ENCODE peak calls at places on chromosomes 4 and X, in ten cellular contexts. F is sigmoid colon, B is cardiac muscle cell, S is fibroblast of lung, A is mucosa of descending colon, H is bronchial epithelial cell, K is lung, E is adrenal gland, D is epithelial cell of esophagus, N is neural progenitor cell. C is an unnamed sample.

GRCh38 chr4:154838694-154839093 is 57.6 kb downstream of the RBM46 start:
- DNase-seq in F (no peak), B (no peak), S (no peak), A (no peak), H (no peak), K (no peak), E (no peak), D (no peak), N (no peak), C (no peak)

GRCh38 chr4:78644744-78645330 is 93.3 kb downstream of the ANXA3 start:
- DNase-seq in F (peak), B (peak), S (peak), A (peak), H (peak), K (peak), E (peak), D (peak), N (peak), C (no peak)

GRCh38 chrX:108044554-108045256 is at the start of gene VSIG1:
- DNase-seq in F (no peak), B (no peak), S (no peak), A (no peak), H (no peak), K (no peak), E (no peak), D (no peak), N (no peak), C (no peak)

GRCh38 chrX:70030242-70030823 is 19.4 kb downstream of the AWAT2 start:
- DNase-seq in F (no peak), B (peak), S (peak), A (no peak), H (peak), K (no peak), E (peak), D (peak), N (peak), C (peak)

GRCh38 chr4:110344165-110344564 is 131.8 kb upstream of the ENPEP start:
- DNase-seq in F (no peak), B (peak), S (no peak), A (no peak), H (no peak), K (no peak), E (no peak), D (peak), N (no peak), C (no peak)

GRCh38 chrX:41314204-41314603 is 19.8 kb upstream of the DDX3X start:
- DNase-seq in F (no peak), B (no peak), S (no peak), A (no peak), H (no peak), K (no peak), E (no peak), D (no peak), N (no peak), C (no peak)

GRCh38 chrX:69988955-69989394 is 60.8 kb downstream of the AWAT2 start:
- DNase-seq in F (no peak), B (no peak), S (no peak), A (no peak), H (peak), K (no peak), E (peak), D (peak), N (no peak), C (no peak)

GRCh38 chrX:133921764-133922389 is 63.5 kb downstream of the GPC3 start:
- DNase-seq in F (no peak), B (peak), S (no peak), A (peak), H (peak), K (peak), E (no peak), D (peak), N (peak), C (no peak)

GRCh38 chr4:77284036-77284435 is 127.0 kb downstream of the CCNG2 start:
- DNase-seq in F (no peak), B (no peak), S (peak), A (no peak), H (peak), K (no peak), E (no peak), D (peak), N (no peak), C (no peak)

GRCh38 chr4:176579233-176579632 is 213.5 kb downstream of the VEGFC start:
- DNase-seq in F (no peak), B (no peak), S (no peak), A (no peak), H (no peak), K (no peak), E (no peak), D (no peak), N (no peak), C (no peak)

GRCh38 chr4:116055857-116056827 is 942.7 kb upstream of the NDST4 start:
- DNase-seq in F (no peak), B (no peak), S (peak), A (no peak), H (peak), K (no peak), E (no peak), D (peak), N (peak), C (no peak)

GRCh38 chrX:110173192-110174175 is 144.4 kb downstream of the AMMECR1 start:
- DNase-seq in F (no peak), B (no peak), S (peak), A (no peak), H (peak), K (no peak), E (no peak), D (peak), N (no peak), C (no peak)

GRCh38 chrX:2584216-2584615 is 83.4 kb upstream of the DHRSX start:
- DNase-seq in F (no peak), B (peak), S (no peak), A (no peak), H (no peak), K (no peak), E (no peak), D (no peak), N (peak), C (no peak)

GRCh38 chr4:142826503-142827241 is 19.4 kb downstream of the INPP4B start:
- DNase-seq in F (no peak), B (no peak), S (no peak), A (no peak), H (no peak), K (no peak), E (no peak), D (no peak), N (peak), C (no peak)

GRCh38 chrX:10070714-10071436 is 85.9 kb upstream of the CLCN4 start:
- DNase-seq in F (no peak), B (no peak), S (no peak), A (no peak), H (no peak), K (no peak), E (no peak), D (no peak), N (no peak), C (no peak)

GRCh38 chr4:108060686-108061321 is 71.1 kb downstream of the HADH start:
- DNase-seq in F (no peak), B (no peak), S (no peak), A (no peak), H (no peak), K (no peak), E (no peak), D (no peak), N (no peak), C (no peak)

GRCh38 chr4:118557298-118557851 is 127.8 kb upstream of the METTL14 start:
- DNase-seq in F (no peak), B (no peak), S (peak), A (no peak), H (peak), K (no peak), E (no peak), D (peak), N (peak), C (peak)

GRCh38 chr4:112167790-112168189 is 22.5 kb downstream of the FAM241A start:
- DNase-seq in F (no peak), B (no peak), S (peak), A (no peak), H (peak), K (no peak), E (no peak), D (peak), N (no peak), C (no peak)

GRCh38 chr4:38856524-38857337 is at the start of gene TLR6:
- DNase-seq in F (no peak), B (peak), S (peak), A (no peak), H (peak), K (peak), E (no peak), D (peak), N (peak), C (peak)

GRCh38 chr4:38663021-38663800 is 788 bp upstream of the KLF3 start:
- DNase-seq in F (peak), B (peak), S (peak), A (no peak), H (peak), K (no peak), E (peak), D (no peak), N (peak), C (no peak)

GRCh38 chrX:93874554-93874953 is 200.5 kb downstream of the FAM133A start:
- DNase-seq in F (no peak), B (peak), S (no peak), A (no peak), H (peak), K (no peak), E (no peak), D (peak), N (peak), C (no peak)

GRCh38 chr4:107669068-107669467 is 51.0 kb downstream of the PAPSS1 start:
- DNase-seq in F (no peak), B (no peak), S (no peak), A (no peak), H (no peak), K (no peak), E (no peak), D (no peak), N (no peak), C (no peak)

GRCh38 chr4:180058731-180059215 is 2184.4 kb upstream of the TENM3 start:
- DNase-seq in F (no peak), B (peak), S (peak), A (peak), H (no peak), K (peak), E (peak), D (peak), N (peak), C (no peak)

GRCh38 chrX:103722505-103722904 is 11.8 kb downstream of the TMEM31 start:
- DNase-seq in F (no peak), B (no peak), S (peak), A (no peak), H (peak), K (no peak), E (no peak), D (peak), N (no peak), C (no peak)

GRCh38 chrX:53186363-53186762 is 38.6 kb downstream of the KDM5C start:
- DNase-seq in F (no peak), B (no peak), S (peak), A (no peak), H (peak), K (no peak), E (no peak), D (peak), N (no peak), C (peak)

GRCh38 chrX:20144491-20144890 is 2.9 kb upstream of the EIF1AX start:
- DNase-seq in F (no peak), B (no peak), S (peak), A (no peak), H (peak), K (no peak), E (no peak), D (peak), N (no peak), C (no peak)

GRCh38 chr4:158606969-158607368 is 64.7 kb downstream of the C4orf46 start:
- DNase-seq in F (no peak), B (no peak), S (no peak), A (no peak), H (no peak), K (no peak), E (no peak), D (no peak), N (no peak), C (no peak)

GRCh38 chr4:147480891-147481576 is at the start of gene EDNRA:
- DNase-seq in F (no peak), B (peak), S (peak), A (no peak), H (no peak), K (no peak), E (peak), D (peak), N (peak), C (no peak)

GRCh38 chr4:24780936-24781538 is 14.3 kb upstream of the SOD3 start:
- DNase-seq in F (no peak), B (no peak), S (no peak), A (no peak), H (no peak), K (no peak), E (no peak), D (no peak), N (no peak), C (no peak)

GRCh38 chrX:54442790-54443189 is 2.6 kb downstream of the TSR2 start:
- DNase-seq in F (no peak), B (no peak), S (no peak), A (no peak), H (no peak), K (no peak), E (no peak), D (no peak), N (no peak), C (no peak)

GRCh38 chr4:176668324-176668723 is 124.4 kb downstream of the VEGFC start:
- DNase-seq in F (no peak), B (no peak), S (peak), A (no peak), H (no peak), K (no peak), E (no peak), D (no peak), N (no peak), C (no peak)

GRCh38 chr4:7979652-7979968 is 39.9 kb upstream of the AFAP1 start:
- DNase-seq in F (no peak), B (no peak), S (no peak), A (no peak), H (no peak), K (no peak), E (no peak), D (no peak), N (no peak), C (no peak)

GRCh38 chr4:166459616-166460015 is 586.6 kb downstream of the TLL1 start:
- DNase-seq in F (no peak), B (no peak), S (no peak), A (no peak), H (no peak), K (no peak), E (no peak), D (no peak), N (no peak), C (no peak)

GRCh38 chr4:126778348-126778747 is 854.4 kb upstream of the INTU start:
- DNase-seq in F (no peak), B (no peak), S (peak), A (no peak), H (peak), K (no peak), E (no peak), D (peak), N (no peak), C (peak)

GRCh38 chrX:132118361-132118760 is 9.5 kb downstream of the FRMD7 start:
- DNase-seq in F (no peak), B (no peak), S (no peak), A (no peak), H (no peak), K (no peak), E (no peak), D (no peak), N (peak), C (no peak)

GRCh38 chrX:115522955-115523354 is 38.0 kb upstream of the PLS3 start:
- DNase-seq in F (no peak), B (no peak), S (no peak), A (no peak), H (no peak), K (no peak), E (no peak), D (no peak), N (no peak), C (no peak)

GRCh38 chr4:93791570-93792195 is 36.9 kb upstream of the ATOH1 start:
- DNase-seq in F (no peak), B (peak), S (peak), A (peak), H (peak), K (peak), E (peak), D (peak), N (peak), C (no peak)

GRCh38 chrX:109624641-109625311 is at the start of gene KCNE5:
- DNase-seq in F (no peak), B (peak), S (peak), A (no peak), H (no peak), K (no peak), E (no peak), D (no peak), N (peak), C (no peak)

GRCh38 chr4:105042451-105042850 is 104.2 kb upstream of the TET2 start:
- DNase-seq in F (no peak), B (no peak), S (no peak), A (no peak), H (no peak), K (no peak), E (no peak), D (no peak), N (no peak), C (no peak)

GRCh38 chr4:105036991-105037390 is 109.7 kb upstream of the TET2 start:
- DNase-seq in F (no peak), B (no peak), S (no peak), A (no peak), H (no peak), K (no peak), E (no peak), D (no peak), N (no peak), C (no peak)
- H3K4me3 ChIP-seq in F (no peak), B (no peak), S (no peak), A (no peak), H (no peak), K (no peak), E (no peak), D (no peak), N (no peak), C (no peak)

GRCh38 chr4:1596393-1596792 is 87.7 kb downstream of the FAM53A start:
- DNase-seq in F (peak), B (no peak), S (no peak), A (peak), H (no peak), K (no peak), E (no peak), D (no peak), N (no peak), C (no peak)
- TF ChIP-seq CTCF in F (no peak), B (no peak), S (no peak), A (no peak), H (no peak), K (no peak), E (no peak), D (no peak), N (no peak), C (no peak)

GRCh38 chrX:67726028-67726427 is 182.2 kb downstream of the AR start:
- DNase-seq in F (no peak), B (no peak), S (no peak), A (no peak), H (no peak), K (no peak), E (no peak), D (no peak), N (no peak), C (no peak)

GRCh38 chrX:67727576-67727975 is 183.8 kb downstream of the AR start:
- DNase-seq in F (no peak), B (no peak), S (no peak), A (no peak), H (no peak), K (no peak), E (no peak), D (no peak), N (no peak), C (no peak)

GRCh38 chrX:67723580-67724351 is 179.9 kb downstream of the AR start:
- DNase-seq in F (no peak), B (no peak), S (no peak), A (no peak), H (no peak), K (no peak), E (no peak), D (no peak), N (no peak), C (no peak)

GRCh38 chrX:67725471-67725870 is 181.7 kb downstream of the AR start:
- DNase-seq in F (no peak), B (no peak), S (no peak), A (no peak), H (no peak), K (no peak), E (no peak), D (no peak), N (no peak), C (no peak)

DNA sequence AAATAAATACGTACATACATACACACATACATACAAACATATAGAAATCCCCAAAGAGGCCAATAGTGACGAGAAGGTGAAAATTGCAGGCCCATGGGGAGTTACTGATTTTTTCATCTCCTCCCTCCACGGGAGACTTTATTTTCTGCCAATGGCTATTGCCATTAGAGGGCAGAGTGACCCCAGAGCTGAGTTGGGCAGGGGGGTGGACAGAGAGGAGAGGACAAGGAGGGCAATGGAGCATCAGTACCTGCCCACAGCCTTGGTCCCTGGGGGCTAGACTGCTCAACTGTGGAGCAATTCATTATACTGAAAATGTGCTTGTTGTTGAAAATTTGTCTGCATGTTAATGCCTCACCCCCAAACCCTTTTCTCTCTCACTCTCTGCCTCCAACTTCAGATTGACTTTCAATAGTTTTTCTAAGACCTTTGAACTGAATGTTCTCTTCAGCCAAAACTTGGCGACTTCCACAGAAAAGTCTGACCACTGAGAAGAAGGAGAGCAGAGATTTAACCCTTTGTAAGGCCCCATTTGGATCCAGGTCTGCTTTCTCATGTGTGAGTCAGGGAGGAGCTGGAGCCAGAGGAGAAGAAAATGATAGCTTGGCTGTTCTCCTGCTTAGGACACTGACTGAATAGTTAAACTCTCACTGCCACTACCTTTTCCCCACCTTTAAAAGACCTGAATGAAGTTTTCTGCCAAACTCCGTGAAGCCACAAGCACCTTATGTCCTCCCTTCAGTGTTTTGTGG is 180.7 kb downstream of the AR start:
- DNase-seq in F (no peak), B (peak), S (peak), A (no peak), H (no peak), K (no peak), E (peak), D (no peak), N (no peak), C (no peak)
- H3K4me3 ChIP-seq in F (no peak), B (no peak), S (no peak), A (no peak), H (no peak), K (no peak), E (no peak), D (no peak), N (no peak), C (no peak)

GRCh38 chr4:157128395-157128794 is 52.4 kb downstream of the GLRB start:
- DNase-seq in F (no peak), B (peak), S (peak), A (no peak), H (peak), K (no peak), E (peak), D (peak), N (no peak), C (no peak)
- TF ChIP-seq CTCF in F (peak), B (peak), S (peak), A (no peak), H (peak), K (no peak), E (peak), D (peak), N (peak), C (peak)

DNA sequence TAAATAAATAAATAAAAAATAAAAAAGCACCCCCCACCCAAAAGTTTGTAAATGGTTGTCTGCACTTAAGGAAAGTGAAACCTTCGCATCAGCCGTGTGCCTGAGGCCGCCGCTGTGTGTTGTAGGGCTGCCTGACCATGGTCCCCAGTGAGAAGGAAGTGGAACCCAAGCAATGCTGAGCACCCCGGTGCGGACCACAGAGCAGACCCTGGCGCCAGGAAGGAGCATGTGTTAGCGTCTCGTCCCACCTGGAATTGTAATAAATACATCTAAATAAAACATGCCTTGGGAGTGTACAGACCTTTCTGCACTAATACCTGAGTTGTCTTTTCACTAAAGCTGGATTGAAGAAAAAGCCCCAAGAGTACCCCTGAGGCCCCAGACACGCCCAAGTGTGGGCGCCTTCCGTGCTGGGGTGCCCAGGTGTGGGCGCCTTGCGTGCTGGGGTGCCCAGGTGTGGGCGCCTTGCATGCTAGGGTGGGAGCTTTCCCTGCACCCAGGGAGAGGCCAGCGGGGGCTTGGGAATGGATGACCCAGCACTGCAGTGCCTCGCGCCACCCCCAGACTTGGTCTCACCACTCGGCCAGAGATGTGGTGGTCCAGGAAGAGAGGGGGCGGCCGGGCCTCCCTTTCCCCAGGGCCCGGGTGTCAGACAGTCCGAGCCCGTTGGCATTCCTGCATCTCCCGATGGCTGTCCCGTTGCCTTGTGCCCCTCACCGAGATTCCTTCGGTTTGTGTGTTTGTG is 33.7 kb downstream of the HTT-AS start:
- DNase-seq in F (no peak), B (no peak), S (no peak), A (no peak), H (no peak), K (no peak), E (no peak), D (no peak), N (no peak), C (no peak)
- H3K4me3 ChIP-seq in F (no peak), B (no peak), S (no peak), A (no peak), H (no peak), K (peak), E (no peak), D (no peak), N (no peak), C (peak)